ENCODE peak calls at places on chromosomes 2 and 18, in four cellular contexts. B is heart left ventricle, Q is Panc1, Y is IMR-90. Z is an unnamed sample.

GRCh38 chr18:7038330-7038846 is 79.2 kb downstream of the LAMA1 start:
- DNase-seq in Q (peak; percentile 5), Y (peak; percentile 99), B (peak; percentile 82), Z (peak; percentile 94)

GRCh38 chr18:24860978-24861680 is 400.7 kb downstream of the HRH4 start:
- DNase-seq in Q (no peak), Y (peak; percentile 11), B (no peak), Z (no peak)

GRCh38 chr2:217906787-217907186 is 96.0 kb downstream of the TNS1 start:
- DNase-seq in Y (no peak), B (peak; percentile 71), Q (no peak), Z (peak; percentile 78)

GRCh38 chr2:58428553-58429284 is 187.6 kb upstream of the FANCL start:
- DNase-seq in B (no peak), Y (no peak), Q (no peak), Z (no peak)

GRCh38 chr2:68141875-68142274 is 15.8 kb upstream of the PNO1 start:
- DNase-seq in Y (no peak), Q (no peak), B (no peak), Z (no peak)

GRCh38 chr18:49398331-49398730 is 62.1 kb downstream of the DYM start:
- DNase-seq in Q (no peak), B (no peak), Y (no peak), Z (no peak)

GRCh38 chr2:39494784-39495251 is 57.7 kb upstream of the MAP4K3 start:
- DNase-seq in Q (no peak), Y (peak; percentile 98), B (peak; percentile 26), Z (no peak)

GRCh38 chr2:241159116-241159515 is 8.8 kb downstream of the PPP1R7 start:
- DNase-seq in Y (no peak), B (no peak), Q (no peak), Z (no peak)

GRCh38 chr2:239087041-239087710 is 239.3 kb downstream of the TWIST2 start:
- DNase-seq in Q (no peak), Y (peak; percentile 44), B (no peak), Z (no peak)

GRCh38 chr2:233471291-233472035 is 95.1 kb downstream of the USP40 start:
- DNase-seq in B (no peak), Y (no peak), Q (no peak), Z (peak; percentile 62)

GRCh38 chr2:36451512-36451911 is 95.9 kb downstream of the CRIM1 start:
- DNase-seq in B (no peak), Y (peak; percentile 63), Q (no peak), Z (no peak)

GRCh38 chr2:145460151-145460550 is 940.2 kb upstream of the ZEB2 start:
- DNase-seq in B (no peak), Q (no peak), Y (peak; percentile 7), Z (no peak)

GRCh38 chr2:188765522-188765921 is 208.7 kb upstream of the COL3A1 start:
- DNase-seq in B (no peak), Y (peak; percentile 12), Q (no peak), Z (no peak)

GRCh38 chr18:75218524-75218923 is 7.9 kb downstream of the TSHZ1 start:
- DNase-seq in Q (no peak), B (no peak), Y (no peak), Z (no peak)

GRCh38 chr2:144948205-144948855 is 428.4 kb upstream of the ZEB2 start:
- DNase-seq in Q (no peak), Y (no peak), B (no peak), Z (no peak)

GRCh38 chr2:17857016-17857415 is 21.5 kb upstream of the KCNS3 start:
- DNase-seq in Q (no peak), Y (peak; percentile 18), B (no peak), Z (no peak)

GRCh38 chr18:74116628-74117554 is 30.7 kb downstream of the FBXO15 start:
- DNase-seq in Y (peak; percentile 65), Q (peak; percentile 18), B (no peak), Z (no peak)

GRCh38 chr2:42101641-42102605 is 54.1 kb downstream of the PKDCC start:
- DNase-seq in B (peak; percentile 74), Q (no peak), Y (peak; percentile 93), Z (peak; percentile 81)

GRCh38 chr2:142867161-142867560 is 10.3 kb upstream of the KYNU start:
- DNase-seq in Y (no peak), Q (no peak), B (no peak), Z (no peak)

GRCh38 chr18:47772374-47773248 is 157.8 kb downstream of the SMAD2 start:
- DNase-seq in Y (peak; percentile 42), B (no peak), Q (peak; percentile 46), Z (no peak)

GRCh38 chr2:177753682-177754475 is 318.7 kb downstream of the PDE11A start:
- DNase-seq in Y (peak; percentile 82), Q (no peak), B (peak; percentile 84), Z (peak; percentile 78)

GRCh38 chr18:59921384-59921891 is 21.6 kb downstream of the PMAIP1 start:
- DNase-seq in B (no peak), Y (no peak), Q (no peak), Z (no peak)

GRCh38 chr2:79437416-79438281 is 75.2 kb upstream of the CTNNA2 start:
- DNase-seq in Y (no peak), Q (no peak), B (no peak), Z (no peak)

GRCh38 chr2:168494190-168494711 is 38.2 kb downstream of the CERS6 start:
- DNase-seq in Y (no peak), B (no peak), Q (no peak), Z (no peak)

GRCh38 chr2:168490015-168490874 is 34.2 kb downstream of the CERS6 start:
- DNase-seq in Y (peak; percentile 34), B (no peak), Q (no peak), Z (no peak)

GRCh38 chr2:168486440-168486839 is 30.4 kb downstream of the CERS6 start:
- DNase-seq in Y (no peak), B (no peak), Q (no peak), Z (no peak)

GRCh38 chr2:168495524-168495923 is 39.5 kb downstream of the CERS6 start:
- DNase-seq in Q (no peak), B (no peak), Y (no peak), Z (no peak)

GRCh38 chr2:168490916-168491605 is 35.0 kb downstream of the CERS6 start:
- DNase-seq in B (no peak), Y (no peak), Q (no peak), Z (no peak)
- TF ChIP-seq CTCF in B (no peak), Y (no peak), Q (no peak), Z (no peak)

GRCh38 chr18:21743166-21743831 is 2.7 kb downstream of the MIB1 start:
- DNase-seq in Y (no peak), B (no peak), Q (no peak), Z (no peak)
- H3K27ac ChIP-seq in Y (no peak overlapping the region), B (no peak overlapping the region), Q (peak overlapping the region; percentile 82), Z (no peak overlapping the region)

DNA sequence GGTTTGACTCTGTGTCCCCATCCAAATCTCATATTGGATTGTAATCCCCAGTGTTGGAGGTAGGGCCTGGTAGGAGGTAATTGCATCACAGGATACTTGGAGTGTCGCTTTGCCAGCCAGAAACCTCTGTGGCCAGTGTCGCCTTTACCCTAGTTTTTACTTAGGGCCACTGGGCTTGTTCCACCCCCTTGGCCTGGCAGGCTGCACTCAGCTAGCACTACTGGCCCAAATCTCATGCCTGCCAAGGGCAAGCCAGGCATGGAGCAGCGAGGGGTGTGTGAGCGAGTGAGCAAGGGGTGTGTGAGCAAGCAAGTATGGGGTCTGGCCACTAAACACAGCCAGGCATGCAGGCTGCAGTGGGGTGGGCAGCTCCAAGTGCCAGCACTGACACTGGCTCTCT is 178.7 kb upstream of the MGAT5 start:
- DNase-seq in Q (no peak), B (no peak), Y (no peak), Z (no peak)
- H3K9me3 ChIP-seq in Q (no peaks in the 10 kb centered on the region), B (no peaks in the 10 kb centered on the region), Y (peaks cover 5% of the 10 kb centered on the region), Z (no peaks in the 10 kb centered on the region)

GRCh38 chr2:157840568-157841156 is 35.5 kb downstream of the ACVR1 start:
- DNase-seq in Q (no peak), B (peak; percentile 65), Y (peak; percentile 39), Z (peak; percentile 54)
- TF ChIP-seq CTCF in Q (no peak), B (no peak), Y (no peak), Z (peak; percentile 46)

DNA sequence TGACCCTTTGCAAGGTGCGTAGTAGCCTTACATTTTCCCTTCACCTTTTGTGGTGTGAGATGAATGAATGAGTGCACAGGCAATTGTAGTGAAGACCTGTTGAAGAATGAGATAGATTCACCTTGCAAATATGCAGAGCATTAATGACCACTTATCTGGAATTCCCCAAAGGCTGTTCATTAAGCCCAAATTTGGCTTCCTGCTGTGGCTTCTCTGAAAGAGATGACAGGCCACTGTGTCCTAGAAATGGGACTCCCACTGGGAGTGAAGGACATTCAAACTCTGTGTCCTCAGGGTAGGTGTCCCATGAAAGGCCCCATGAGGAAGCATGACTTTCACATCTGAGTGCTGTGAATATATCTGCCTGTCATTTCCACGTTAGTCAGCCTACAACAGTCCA is 1821.8 kb upstream of the PIK3C3 start:
- DNase-seq in Q (no peak), Y (no peak), B (no peak), Z (no peak)
- H3K27ac ChIP-seq in Q (no peak overlapping the region), Y (no peak overlapping the region), B (no peak overlapping the region), Z (no peak overlapping the region)

GRCh38 chr18:63220903-63221302 is 98.7 kb downstream of the BCL2 start:
- DNase-seq in B (no peak), Y (no peak), Q (no peak), Z (no peak)

GRCh38 chr18:63225434-63225833 is 94.1 kb downstream of the BCL2 start:
- DNase-seq in Y (no peak), Q (no peak), B (no peak), Z (no peak)

GRCh38 chr18:63223837-63224236 is 95.7 kb downstream of the BCL2 start:
- DNase-seq in Y (no peak), B (no peak), Q (no peak), Z (no peak)

DNA sequence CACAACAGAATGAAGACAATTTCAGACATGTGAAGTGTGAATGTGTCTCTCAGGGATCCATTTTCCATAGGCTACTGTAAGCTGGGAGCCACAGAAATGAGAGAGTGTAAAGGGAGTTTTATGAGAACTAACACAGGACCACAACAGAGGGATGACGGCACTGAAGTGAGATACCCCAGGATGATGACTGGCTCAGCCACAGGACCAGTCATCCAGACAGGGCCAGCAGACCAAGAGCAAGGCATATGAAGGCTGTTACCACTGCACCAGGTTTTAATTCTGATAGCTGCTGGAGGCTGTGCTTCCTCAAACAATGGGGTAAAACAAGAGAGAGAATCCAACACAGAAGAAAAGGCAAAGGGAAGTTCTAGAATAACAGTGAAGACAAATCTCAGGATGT is 95.0 kb downstream of the BCL2 start:
- DNase-seq in B (no peak), Q (no peak), Y (no peak), Z (no peak)
- H3K9me3 ChIP-seq in B (peaks cover 4% of the 10 kb centered on the region), Q (no peaks in the 10 kb centered on the region), Y (no peaks in the 10 kb centered on the region), Z (no peaks in the 10 kb centered on the region)

GRCh38 chr18:13680612-13681011 is 45.7 kb downstream of the FAM210A start:
- DNase-seq in Y (no peak), Q (no peak), B (peak; percentile 48), Z (no peak)
- TF ChIP-seq CTCF in Y (peak; percentile 28), Q (peak; percentile 76), B (peak; percentile 43), Z (peak; percentile 40)

GRCh38 chr2:74131901-74132300 is 15.8 kb downstream of the BOLA3 start:
- DNase-seq in Q (no peak), Y (no peak), B (no peak), Z (no peak)
- H3K27ac ChIP-seq in Q (no peak overlapping the region), Y (no peak overlapping the region), B (no peak overlapping the region), Z (no peak overlapping the region)

GRCh38 chr2:57045236-57045635 is 861.4 kb downstream of the CCDC85A start:
- DNase-seq in Y (no peak), B (no peak), Q (no peak), Z (no peak)
- H3K9me3 ChIP-seq in Y (peaks cover 3% of the 10 kb centered on the region), B (no peaks in the 10 kb centered on the region), Q (no peaks in the 10 kb centered on the region), Z (no peaks in the 10 kb centered on the region)

GRCh38 chr2:51997571-51997970 is 965.6 kb upstream of the NRXN1 start:
- DNase-seq in Q (peak; percentile 1), B (no peak), Y (no peak), Z (no peak)
- TF ChIP-seq CTCF in Q (peak; percentile 16), B (no peak), Y (no peak), Z (no peak)